ENCODE peak calls at places on chromosome 7, in ten cellular contexts. R is AG10803; Z is activated CD8-positive, alpha-beta memory T cell treated with anti-CD3 and anti-CD28 coated beads for 24 hours; O is lung; X is AG08396; E is T-helper 9 cell; A is activated CD8-positive, alpha-beta T cell treated with anti-CD3 and anti-CD28 coated beads for 36 hours; V is cerebellar cortex; C is stimulated activated CD4-positive, alpha-beta T cell treated with anti-CD3 and anti-CD28 coated beads, Interleukin-12 subunit alpha, Interleukin-12 subunit beta, amount 100 ng/mL, for 4 hours; N is iris pigment epithelial cell. K is an unnamed sample.

GRCh38 chr7:135790371-135790977 is 41.9 kb upstream of the FAM180A start:
- DNase-seq in R (peak; percentile 80), Z (no peak), O (no peak), X (no peak), E (no peak), A (no peak), V (no peak), C (no peak), N (no peak), K (no peak)

GRCh38 chr7:140695381-140695780 is 1.1 kb upstream of the NDUFB2 start:
- DNase-seq in R (no peak), Z (no peak), O (no peak), X (no peak), E (no peak), A (no peak), V (no peak), C (no peak), N (no peak), K (no peak)

GRCh38 chr7:123714296-123715080 is 34.3 kb downstream of the WASL start:
- DNase-seq in R (peak; percentile 9), Z (no peak), O (no peak), X (no peak), E (no peak), A (no peak), V (no peak), C (no peak), N (peak; percentile 49), K (no peak)

GRCh38 chr7:74364061-74364460 is 74.9 kb downstream of the CLIP2 start:
- DNase-seq in R (no peak), Z (no peak), O (no peak), X (no peak), E (no peak), A (no peak), V (peak; percentile 44), C (no peak), N (no peak), K (peak; percentile 16)

GRCh38 chr7:53383131-53383530 is 347.7 kb downstream of the POM121L12 start:
- DNase-seq in R (no peak), Z (no peak), O (no peak), X (no peak), E (no peak), A (no peak), V (no peak), C (no peak), N (peak; percentile 3), K (no peak)

GRCh38 chr7:102190777-102191176 is 95.9 kb upstream of the SH2B2 start:
- DNase-seq in R (no peak), Z (no peak), O (no peak), X (no peak), E (no peak), A (no peak), V (no peak), C (no peak), N (no peak), K (no peak)

GRCh38 chr7:101717986-101718746 is 89.1 kb upstream of the MYL10 start:
- DNase-seq in R (peak; percentile 78), Z (no peak), O (peak; percentile 32), X (no peak), E (no peak), A (no peak), V (no peak), C (no peak), N (peak; percentile 53), K (no peak)

GRCh38 chr7:157667261-157667660 is 330.5 kb downstream of the DNAJB6 start:
- DNase-seq in R (no peak), Z (no peak), O (no peak), X (no peak), E (no peak), A (no peak), V (no peak), C (no peak), N (no peak), K (no peak)

GRCh38 chr7:130853503-130854279 is 119.7 kb upstream of the KLF14 start:
- DNase-seq in R (peak; percentile 86), Z (no peak), O (no peak), X (no peak), E (no peak), A (no peak), V (no peak), C (no peak), N (peak; percentile 62), K (no peak)

GRCh38 chr7:50315739-50316671 is 11.5 kb downstream of the IKZF1 start:
- DNase-seq in R (no peak), Z (no peak), O (no peak), X (no peak), E (no peak), A (peak; percentile 50), V (no peak), C (no peak), N (no peak), K (no peak)

GRCh38 chr7:101124376-101125056 is 2.4 kb upstream of the SERPINE1 start:
- DNase-seq in R (peak; percentile 92), Z (no peak), O (no peak), X (peak; percentile 56), E (no peak), A (no peak), V (no peak), C (no peak), N (peak; percentile 92), K (no peak)

GRCh38 chr7:50640256-50640655 is 75.1 kb upstream of the DDC start:
- DNase-seq in R (peak; percentile 37), Z (peak; percentile 28), O (peak; percentile 10), X (no peak), E (no peak), A (no peak), V (no peak), C (no peak), N (no peak), K (no peak)

GRCh38 chr7:137754076-137754851 is 92.5 kb downstream of the DGKI start:
- DNase-seq in R (no peak), Z (no peak), O (no peak), X (no peak), E (no peak), A (no peak), V (no peak), C (no peak), N (no peak), K (no peak)

GRCh38 chr7:134212576-134213546 is 85.7 kb downstream of the LRGUK start:
- DNase-seq in R (no peak), Z (no peak), O (peak; percentile 38), X (peak; percentile 14), E (no peak), A (no peak), V (no peak), C (no peak), N (peak; percentile 34), K (no peak)

GRCh38 chr7:150428671-150429451 is 21.6 kb upstream of the GIMAP8 start:
- DNase-seq in R (peak; percentile 94), Z (peak; percentile 54), O (no peak), X (peak; percentile 82), E (no peak), A (peak; percentile 76), V (no peak), C (no peak), N (peak; percentile 55), K (no peak)

GRCh38 chr7:7946486-7946885 is 22.1 kb upstream of the GLCCI1 start:
- DNase-seq in R (no peak), Z (no peak), O (no peak), X (no peak), E (no peak), A (no peak), V (no peak), C (no peak), N (no peak), K (no peak)

GRCh38 chr7:36514289-36515243 is 124.9 kb downstream of the ANLN start:
- DNase-seq in R (no peak), Z (peak; percentile 33), O (no peak), X (no peak), E (no peak), A (no peak), V (peak; percentile 94), C (no peak), N (no peak), K (no peak)

GRCh38 chr7:38452615-38453014 is 178.6 kb downstream of the AMPH start:
- DNase-seq in R (peak; percentile 88), Z (no peak), O (no peak), X (no peak), E (no peak), A (no peak), V (no peak), C (no peak), N (no peak), K (no peak)

GRCh38 chr7:43137811-43138210 is 25.4 kb downstream of the HECW1 start:
- DNase-seq in R (peak; percentile 91), Z (no peak), O (no peak), X (no peak), E (no peak), A (no peak), V (no peak), C (no peak), N (no peak), K (no peak)

GRCh38 chr7:19020711-19021110 is 96.7 kb downstream of the TWIST1 start:
- DNase-seq in R (peak; percentile 46), Z (no peak), O (no peak), X (no peak), E (no peak), A (no peak), V (no peak), C (no peak), N (no peak), K (no peak)

GRCh38 chr7:159015081-159015893 is 129.4 kb downstream of the VIPR2 start:
- DNase-seq in R (no peak), Z (no peak), O (peak; percentile 40), X (peak; percentile 42), E (no peak), A (no peak), V (no peak), C (no peak), N (peak; percentile 45), K (no peak)

GRCh38 chr7:16089801-16090200 is 331.5 kb downstream of the CRPPA start:
- DNase-seq in R (no peak), Z (no peak), O (no peak), X (no peak), E (no peak), A (no peak), V (no peak), C (no peak), N (no peak), K (no peak)

GRCh38 chr7:24318326-24318725 is 34.3 kb downstream of the NPY start:
- DNase-seq in R (peak; percentile 3), Z (no peak), O (no peak), X (peak; percentile 5), E (no peak), A (no peak), V (no peak), C (no peak), N (no peak), K (no peak)

GRCh38 chr7:122305475-122306319 is 1.1 kb upstream of the FEZF1 start:
- DNase-seq in R (no peak), Z (no peak), O (no peak), X (no peak), E (no peak), A (no peak), V (no peak), C (no peak), N (no peak), K (no peak)

GRCh38 chr7:5755704-5756131 is 25.7 kb downstream of the RNF216 start:
- DNase-seq in R (peak; percentile 86), Z (no peak), O (no peak), X (peak; percentile 59), E (no peak), A (no peak), V (peak; percentile 32), C (no peak), N (peak; percentile 87), K (no peak)

GRCh38 chr7:40826419-40827216 is 691.8 kb downstream of the SUGCT start:
- DNase-seq in R (peak; percentile 74), Z (no peak), O (no peak), X (peak; percentile 43), E (no peak), A (no peak), V (no peak), C (no peak), N (peak; percentile 83), K (peak; percentile 6)

GRCh38 chr7:47435889-47436312 is 146.0 kb downstream of the TNS3 start:
- DNase-seq in R (peak; percentile 92), Z (no peak), O (peak; percentile 53), X (peak; percentile 69), E (no peak), A (peak; percentile 16), V (peak; percentile 84), C (no peak), N (peak; percentile 82), K (peak; percentile 48)

GRCh38 chr7:1403844-1404404 is 55.3 kb downstream of the MICALL2 start:
- DNase-seq in R (peak; percentile 19), Z (no peak), O (no peak), X (peak; percentile 49), E (no peak), A (no peak), V (peak; percentile 77), C (no peak), N (peak; percentile 81), K (no peak)

K was measured in neural crest cell.